ENCODE peak calls at places on chromosomes 1 and 21, in ten cellular contexts. L is brain microvascular endothelial cell; R is CD4-positive, alpha-beta memory T cell; K is epithelial cell of proximal tubule; I is heart left ventricle; D is pancreas; W is fibroblast of lung; H is foreskin fibroblast; P is mesendoderm; X is A673. E is an unnamed sample.

GRCh38 chr1:41341756-41342562 is 19.3 kb upstream of the FOXO6 start:
- DNase-seq in I (no peak), H (no peak), D (peak), W (peak), R (no peak), K (no peak), X (peak), P (peak), L (no peak), E (no peak)

GRCh38 chr1:112636597-112637256 is 17.1 kb downstream of the CAPZA1 start:
- DNase-seq in D (no peak), X (no peak), I (no peak), W (no peak), P (no peak), H (no peak), K (no peak), R (no peak), L (no peak), E (no peak)

GRCh38 chr21:45620201-45620600 is 23.3 kb upstream of the PCBP3 start:
- DNase-seq in X (no peak), K (no peak), I (no peak), R (no peak), H (no peak), D (no peak), W (no peak), P (no peak), L (no peak), E (no peak)

GRCh38 chr1:180611016-180611930 is 20.5 kb upstream of the XPR1 start:
- DNase-seq in I (peak), D (no peak), K (no peak), W (peak), H (no peak), P (no peak), R (no peak), L (no peak), X (no peak), E (peak)

GRCh38 chr1:233389169-233389568 is 61.6 kb downstream of the MAP3K21 start:
- DNase-seq in W (no peak), H (no peak), L (no peak), K (no peak), P (peak), I (no peak), D (no peak), X (no peak), R (no peak), E (peak)

GRCh38 chr1:10692401-10693021 is 103.9 kb downstream of the CASZ1 start:
- DNase-seq in R (peak), L (no peak), P (peak), K (no peak), X (no peak), H (no peak), I (no peak), D (peak), W (no peak), E (no peak)

GRCh38 chr1:82542141-82542540 is 741.4 kb downstream of the ADGRL2 start:
- DNase-seq in H (no peak), L (no peak), W (no peak), X (no peak), I (no peak), D (no peak), P (no peak), R (no peak), K (no peak), E (no peak)

GRCh38 chr1:174284052-174284451 is 124.7 kb downstream of the RABGAP1L start:
- DNase-seq in W (no peak), H (no peak), P (no peak), I (no peak), L (no peak), K (no peak), R (no peak), D (no peak), X (no peak), E (no peak)

GRCh38 chr1:199867601-199868000 is 159.9 kb upstream of the NR5A2 start:
- DNase-seq in K (no peak), I (no peak), W (peak), L (no peak), H (peak), D (no peak), X (peak), P (peak), R (no peak), E (peak)

GRCh38 chr1:220796530-220796929 is 9.8 kb downstream of the MTARC1 start:
- DNase-seq in X (no peak), D (no peak), I (no peak), K (no peak), L (no peak), P (no peak), R (no peak), W (no peak), H (no peak), E (no peak)

GRCh38 chr1:231580874-231581273 is 45.7 kb upstream of the DISC1 start:
- DNase-seq in W (no peak), L (no peak), X (no peak), P (no peak), D (no peak), H (no peak), I (no peak), R (no peak), K (no peak), E (no peak)

GRCh38 chr21:30463713-30464112 is 16.5 kb downstream of the KRTAP19-1 start:
- DNase-seq in R (no peak), L (no peak), W (no peak), K (no peak), D (no peak), X (peak), P (peak), H (no peak), I (no peak), E (peak)

GRCh38 chr21:34625194-34625593 is 10.3 kb upstream of the RCAN1 start:
- DNase-seq in X (no peak), R (no peak), L (no peak), K (no peak), P (no peak), D (no peak), W (no peak), H (no peak), I (no peak), E (no peak)

GRCh38 chr1:52305417-52306226 is 60.4 kb downstream of the CC2D1B start:
- DNase-seq in X (no peak), D (no peak), K (no peak), I (peak), P (no peak), H (no peak), L (no peak), W (no peak), R (no peak), E (no peak)

GRCh38 chr1:61436491-61437120 is 288.3 kb downstream of the TM2D1 start:
- DNase-seq in L (no peak), P (peak), W (peak), K (no peak), D (no peak), R (no peak), X (no peak), H (no peak), I (no peak), E (no peak)

GRCh38 chr1:153032073-153032472 is 1.1 kb downstream of the SPRR1B start:
- DNase-seq in I (no peak), R (no peak), H (no peak), D (no peak), W (no peak), K (no peak), L (no peak), X (no peak), P (no peak), E (no peak)

GRCh38 chr1:108590947-108591346 is 31.0 kb downstream of the EEIG2 start:
- DNase-seq in K (peak), X (peak), W (peak), D (no peak), H (peak), I (peak), L (peak), R (peak), P (no peak), E (peak)

GRCh38 chr1:115182012-115182715 is 92.9 kb upstream of the TSPAN2 start:
- DNase-seq in P (no peak), D (no peak), X (no peak), H (no peak), I (no peak), R (no peak), L (no peak), W (peak), K (peak), E (peak)

GRCh38 chr1:13699510-13699909 is 478 bp upstream of the PRDM2 start:
- DNase-seq in X (peak), D (no peak), W (peak), K (no peak), L (peak), H (no peak), P (peak), I (no peak), R (no peak), E (peak)

GRCh38 chr1:205827623-205828022 is 14.6 kb upstream of the SLC41A1 start:
- DNase-seq in X (peak), L (no peak), D (peak), R (no peak), P (no peak), W (no peak), I (no peak), H (no peak), K (no peak), E (no peak)

GRCh38 chr1:37739222-37739621 is 25.7 kb downstream of the EPHA10 start:
- DNase-seq in W (no peak), H (no peak), D (no peak), X (no peak), K (peak), R (no peak), I (no peak), L (no peak), P (no peak), E (no peak)

GRCh38 chr1:86757272-86757984 is 53.1 kb downstream of the SH3GLB1 start:
- DNase-seq in H (peak), X (peak), D (no peak), W (peak), L (no peak), R (no peak), K (no peak), I (no peak), P (no peak), E (peak)

GRCh38 chr1:13766906-13767564 is 67.0 kb downstream of the PRDM2 start:
- DNase-seq in H (peak), W (peak), K (no peak), D (no peak), P (no peak), X (no peak), I (no peak), R (no peak), L (no peak), E (peak)

GRCh38 chr1:225451340-225451739 is 23.5 kb upstream of the LBR start:
- DNase-seq in K (no peak), D (no peak), I (no peak), X (no peak), H (no peak), W (no peak), R (no peak), P (no peak), L (no peak), E (no peak)

GRCh38 chr1:980137-980571 is 1.7 kb downstream of the PERM1 start:
- DNase-seq in P (no peak), I (no peak), R (no peak), H (no peak), X (no peak), D (no peak), L (no peak), W (no peak), K (no peak), E (no peak)

GRCh38 chr1:29490204-29490934 is 254.0 kb downstream of the PTPRU start:
- DNase-seq in R (no peak), H (no peak), K (no peak), L (no peak), D (no peak), W (no peak), P (no peak), X (no peak), I (no peak), E (no peak)

GRCh38 chr1:24970926-24971530 is 41.0 kb upstream of the RUNX3 start:
- DNase-seq in I (no peak), P (no peak), W (peak), K (no peak), L (no peak), X (peak), D (no peak), H (no peak), R (no peak), E (no peak)

GRCh38 chr21:22758478-22758877 is 1760.3 kb downstream of the NCAM2 start:
- DNase-seq in D (no peak), K (no peak), I (no peak), P (no peak), L (no peak), H (no peak), X (peak), W (no peak), R (no peak), E (peak)

DNA sequence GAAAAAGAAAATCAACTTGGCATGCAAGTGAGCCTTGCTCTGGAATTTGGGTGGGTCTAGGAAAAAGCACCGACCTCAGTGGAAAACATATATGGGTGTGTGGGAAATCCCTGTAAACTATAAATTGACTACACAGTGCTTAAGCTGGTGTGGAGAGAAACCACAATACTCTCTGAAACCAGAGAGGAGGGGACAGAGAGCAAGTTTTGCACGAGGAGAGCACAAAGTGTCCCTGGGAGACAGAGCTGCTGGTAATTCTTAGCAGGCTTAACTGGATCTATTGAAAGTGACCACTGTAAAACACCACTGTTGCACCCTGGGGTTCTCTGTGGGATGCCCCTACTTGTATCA is 12.8 kb downstream of the KCNJ15 start:
- DNase-seq in W (no peak), R (no peak), X (no peak), H (no peak), I (no peak), K (no peak), P (no peak), D (no peak), L (no peak), E (peak)
- H3K4me3 ChIP-seq in W (no peak), R (no peak), X (no peak), H (no peak), I (no peak), K (peak), P (no peak), D (no peak), L (no peak), E (no peak)

GRCh38 chr1:19643113-19643512 is 998 bp upstream of the NBL1 start:
- DNase-seq in X (no peak), R (no peak), P (no peak), I (no peak), L (peak), W (peak), H (no peak), D (no peak), K (no peak), E (peak)
- H3K4me3 ChIP-seq in X (no peak), R (peak), P (no peak), I (peak), L (peak), W (peak), H (peak), D (no peak), K (peak), E (no peak)

GRCh38 chr1:73789965-73790364 is 408.0 kb downstream of the LRRIQ3 start:
- DNase-seq in H (no peak), P (no peak), R (no peak), I (no peak), X (no peak), D (no peak), W (no peak), L (no peak), K (no peak), E (no peak)
- H3K4me3 ChIP-seq in H (no peak), P (no peak), R (no peak), I (no peak), X (no peak), D (no peak), W (no peak), L (no peak), K (no peak), E (no peak)

GRCh38 chr1:26862781-26863676 is at the start of gene SFN:
- DNase-seq in H (no peak), K (no peak), W (no peak), D (peak), P (peak), I (no peak), R (peak), L (no peak), X (no peak), E (no peak)

GRCh38 chr1:26861286-26861701 is 1.7 kb upstream of the SFN start:
- DNase-seq in K (no peak), W (peak), L (peak), P (peak), X (peak), D (no peak), R (no peak), H (no peak), I (no peak), E (peak)

GRCh38 chr1:26861889-26862371 is 1.0 kb upstream of the SFN start:
- DNase-seq in W (no peak), X (no peak), R (no peak), P (no peak), H (no peak), I (no peak), K (no peak), L (no peak), D (no peak), E (peak)

GRCh38 chr1:26864610-26865480 is 1.9 kb downstream of the SFN start:
- DNase-seq in K (peak), I (peak), H (peak), L (peak), X (peak), W (peak), D (peak), P (peak), R (peak), E (peak)

DNA sequence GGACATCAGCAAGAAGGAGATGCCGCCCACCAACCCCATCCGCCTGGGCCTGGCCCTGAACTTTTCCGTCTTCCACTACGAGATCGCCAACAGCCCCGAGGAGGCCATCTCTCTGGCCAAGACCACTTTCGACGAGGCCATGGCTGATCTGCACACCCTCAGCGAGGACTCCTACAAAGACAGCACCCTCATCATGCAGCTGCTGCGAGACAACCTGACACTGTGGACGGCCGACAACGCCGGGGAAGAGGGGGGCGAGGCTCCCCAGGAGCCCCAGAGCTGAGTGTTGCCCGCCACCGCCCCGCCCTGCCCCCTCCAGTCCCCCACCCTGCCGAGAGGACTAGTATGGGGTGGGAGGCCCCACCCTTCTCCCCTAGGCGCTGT is 720 bp downstream of the SFN start:
- DNase-seq in H (no peak), X (no peak), L (no peak), I (no peak), W (no peak), R (no peak), D (no peak), K (no peak), P (no peak), E (no peak)
- H3K4me3 ChIP-seq in H (no peak), X (no peak), L (no peak), I (no peak), W (no peak), R (no peak), D (no peak), K (peak), P (no peak), E (no peak)

DNA sequence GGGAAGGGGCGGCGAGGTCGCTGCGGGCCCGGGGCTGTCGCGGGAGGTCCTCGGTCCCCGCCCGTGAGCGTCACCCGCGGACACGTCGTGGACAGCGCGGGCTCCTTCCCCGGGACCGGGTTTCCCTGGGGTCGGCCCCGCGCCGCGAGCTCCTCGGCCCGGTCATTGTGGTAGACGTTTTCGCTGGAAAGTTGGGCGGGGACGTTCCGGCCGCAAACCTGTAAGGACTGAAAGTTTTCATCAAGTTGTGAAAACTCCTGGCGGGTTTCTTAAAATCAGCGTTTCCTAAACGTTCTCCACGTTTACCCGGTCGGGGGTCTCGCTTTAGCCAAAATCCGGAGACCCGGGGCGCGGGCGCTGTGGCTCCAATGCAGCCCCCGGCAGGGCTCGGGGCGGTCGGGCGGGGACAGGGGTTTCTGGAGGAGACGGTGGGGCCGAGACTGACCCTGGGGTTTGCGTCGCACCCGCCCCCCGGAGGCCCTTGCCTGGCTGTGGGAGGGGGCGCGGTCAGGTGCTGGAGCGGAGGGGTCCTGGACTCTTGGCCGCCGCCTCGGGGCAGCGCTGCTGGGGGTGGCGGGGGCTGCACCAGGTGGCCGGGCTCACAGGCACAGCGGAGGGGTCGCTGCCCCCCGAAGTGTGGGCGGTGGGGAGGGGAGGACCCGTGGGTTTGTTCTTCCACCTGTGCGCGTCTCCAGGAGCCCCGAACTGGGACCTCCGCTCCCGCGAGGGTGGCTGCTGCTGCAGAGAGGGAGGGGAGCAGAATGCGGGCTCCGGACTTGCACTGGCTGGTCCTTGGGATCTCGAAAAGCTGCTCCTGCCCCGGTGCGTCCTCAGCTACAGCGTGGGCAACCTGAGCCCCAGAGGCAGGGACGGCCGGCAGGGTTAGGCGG is 827 bp downstream of the PRKCZ start:
- DNase-seq in D (peak), W (no peak), P (peak), K (no peak), H (no peak), R (no peak), X (no peak), L (no peak), I (no peak), E (no peak)
- H3K4me3 ChIP-seq in D (peak), W (no peak), P (peak), K (peak), H (no peak), R (peak), X (peak), L (no peak), I (peak), E (no peak)

E was measured in fibroblast of mammary gland.